ENCODE peak calls at places on chromosomes 3 and 15, in five cellular contexts. N is NCI-H2171, H is breast epithelium, E is NCI-H446 treated with DMSO at 0.1 percent for 48 hours, F is mammary epithelial cell. M is an unnamed sample.
A peak's percentile ranks its signal among the peaks of the same experiment; 100 is the strongest.

GRCh38 chr3:156605686-156606605 is 51.0 kb upstream of the SSR3 start:
- DNase-seq in N (no peak), H (no peak), E (no peak), F (peak; percentile 40), M (peak; percentile 37)

GRCh38 chr3:177150970-177151627 is 46.2 kb downstream of the TBL1XR1 start:
- DNase-seq in N (no peak), H (no peak), E (peak; percentile 8), F (peak; percentile 83), M (peak; percentile 63)

GRCh38 chr3:173529062-173529711 is 131.6 kb downstream of the NLGN1 start:
- DNase-seq in N (peak; percentile 40), H (no peak), E (no peak), F (peak; percentile 38), M (peak; percentile 6)

GRCh38 chr15:51024735-51025453 is 69.8 kb downstream of the TNFAIP8L3 start:
- DNase-seq in N (peak; percentile 89), H (no peak), E (peak; percentile 94), F (peak; percentile 91), M (peak; percentile 17)

GRCh38 chr3:64667138-64667537 is 20.7 kb downstream of the ADAMTS9 start:
- DNase-seq in N (no peak), H (no peak), E (no peak), F (peak; percentile 12), M (no peak)

GRCh38 chr3:124691599-124691998 is 38.7 kb upstream of the UMPS start:
- DNase-seq in N (no peak), H (no peak), E (no peak), F (no peak), M (no peak)

GRCh38 chr3:126522363-126522788 is 1.6 kb upstream of the CHST13 start:
- DNase-seq in N (peak; percentile 50), H (peak; percentile 63), E (peak; percentile 14), F (peak; percentile 31), M (peak; percentile 5)

GRCh38 chr3:57627976-57628375 is 30.8 kb upstream of the ARF4 start:
- DNase-seq in N (no peak), H (no peak), E (peak; percentile 52), F (no peak), M (no peak)

GRCh38 chr3:45948409-45948808 is 5.1 kb downstream of the CXCR6 start:
- DNase-seq in N (no peak), H (no peak), E (no peak), F (no peak), M (no peak)

GRCh38 chr3:180457238-180457637 is 144.7 kb upstream of the TTC14 start:
- DNase-seq in N (no peak), H (no peak), E (no peak), F (peak; percentile 83), M (no peak)

GRCh38 chr3:129106866-129107565 is 14.6 kb downstream of the RAB43 start:
- DNase-seq in N (peak; percentile 3), H (peak; percentile 68), E (no peak), F (no peak), M (no peak)

GRCh38 chr3:111321786-111322185 is 220.2 kb upstream of the CD96 start:
- DNase-seq in N (no peak), H (no peak), E (no peak), F (no peak), M (no peak)

GRCh38 chr3:141996437-141996836 is 120.0 kb downstream of the ATP1B3 start:
- DNase-seq in N (no peak), H (no peak), E (no peak), F (peak; percentile 6), M (no peak)

GRCh38 chr3:124428372-124429128 is 301.7 kb upstream of the UMPS start:
- DNase-seq in N (no peak), H (no peak), E (peak; percentile 16), F (no peak), M (no peak)

GRCh38 chr3:63995056-63995576 is 28.2 kb downstream of the PSMD6 start:
- DNase-seq in N (no peak), H (no peak), E (no peak), F (no peak), M (no peak)

GRCh38 chr3:142319094-142319493 is 93.7 kb upstream of the GK5 start:
- DNase-seq in N (no peak), H (no peak), E (no peak), F (no peak), M (peak; percentile 13)

GRCh38 chr15:25739687-25740121 is 123.4 kb downstream of the ATP10A start:
- DNase-seq in N (peak; percentile 8), H (no peak), E (no peak), F (no peak), M (peak; percentile 31)

GRCh38 chr15:58415636-58416035 is 16.2 kb upstream of the LIPC start:
- DNase-seq in N (no peak), H (no peak), E (no peak), F (no peak), M (no peak)

GRCh38 chr3:184250167-184250828 is 826 bp downstream of the EEF1AKMT4 start:
- DNase-seq in N (peak; percentile 85), H (peak; percentile 87), E (peak; percentile 72), F (peak; percentile 90), M (peak; percentile 71)

GRCh38 chr3:116413319-116413718 is 32.0 kb downstream of the LSAMP start:
- DNase-seq in N (no peak), H (no peak), E (no peak), F (no peak), M (no peak)

GRCh38 chr3:49940667-49941249 is 808 bp downstream of the RBM6 start:
- DNase-seq in N (no peak), H (no peak), E (no peak), F (no peak), M (no peak)

M was measured in fibroblast of the conjunctiva.